ENCODE peak calls at places on chromosome X, in six cellular contexts. C is A549, R is epithelial cell of proximal tubule, Q is hepatocyte, L is AG09309, A is lung. V is an unnamed sample.

GRCh38 chrX:19446397-19446796 is 68.9 kb downstream of the MAP3K15 start:
- DNase-seq in Q (no peak), A (no peak), R (no peak), C (no peak), L (no peak), V (no peak)

GRCh38 chrX:103253608-103254007 is 1.3 kb downstream of the TCEAL8 start:
- DNase-seq in L (no peak), R (no peak), Q (no peak), C (no peak), A (no peak), V (no peak)

GRCh38 chrX:150625107-150625506 is 56.7 kb downstream of the MTM1 start:
- DNase-seq in R (no peak), C (no peak), L (no peak), A (no peak), Q (no peak), V (no peak)

GRCh38 chrX:70301716-70302115 is 11.8 kb downstream of the KIF4A start:
- DNase-seq in L (no peak), Q (no peak), C (no peak), R (no peak), A (no peak), V (no peak)

GRCh38 chrX:154748712-154749339 is 2.1 kb downstream of the GAB3 start:
- DNase-seq in C (peak; percentile 56), L (no peak), Q (peak; percentile 52), R (no peak), A (no peak), V (no peak)

GRCh38 chrX:134676440-134676839 is 18.2 kb upstream of the PLAC1 start:
- DNase-seq in L (no peak), A (no peak), Q (peak; percentile 16), C (peak; percentile 7), R (no peak), V (no peak)

GRCh38 chrX:150504399-150505186 is 63.8 kb upstream of the MTM1 start:
- DNase-seq in R (no peak), Q (no peak), C (no peak), A (no peak), L (no peak), V (no peak)

GRCh38 chrX:81537723-81538122 is 335.8 kb downstream of the SH3BGRL start:
- DNase-seq in L (no peak), R (no peak), A (no peak), Q (no peak), C (no peak), V (no peak)

GRCh38 chrX:133323450-133323849 is 91.8 kb downstream of the GPC4 start:
- DNase-seq in C (no peak), Q (peak; percentile 5), L (no peak), A (no peak), R (no peak), V (no peak)

GRCh38 chrX:50838820-50839600 is 25.0 kb upstream of the SHROOM4 start:
- DNase-seq in Q (no peak), L (no peak), A (no peak), R (no peak), C (no peak), V (no peak)

GRCh38 chrX:147846676-147847075 is 65.0 kb upstream of the FMR1 start:
- DNase-seq in R (no peak), L (no peak), Q (no peak), A (no peak), C (no peak), V (no peak)

GRCh38 chrX:39070009-39070408 is 268.8 kb downstream of the MID1IP1 start:
- DNase-seq in L (no peak), R (no peak), A (no peak), C (no peak), Q (no peak), V (no peak)

GRCh38 chrX:5051831-5052491 is 1176.7 kb downstream of the NLGN4X start:
- DNase-seq in A (peak; percentile 63), L (no peak), Q (peak; percentile 89), R (peak; percentile 89), C (peak; percentile 26), V (no peak)

GRCh38 chrX:48489296-48489695 is 13.3 kb downstream of the FTSJ1 start:
- DNase-seq in R (no peak), C (no peak), Q (no peak), A (no peak), L (no peak), V (no peak)

GRCh38 chrX:64265265-64265664 is 34.9 kb upstream of the ASB12 start:
- DNase-seq in A (no peak), Q (no peak), R (no peak), L (no peak), C (no peak), V (no peak)

GRCh38 chrX:38880460-38880859 is 79.2 kb downstream of the MID1IP1 start:
- DNase-seq in R (no peak), A (no peak), Q (peak; percentile 32), C (peak; percentile 1), L (no peak), V (no peak)

GRCh38 chrX:53724872-53725271 is 38.4 kb upstream of the HUWE1 start:
- DNase-seq in Q (no peak), R (no peak), C (no peak), L (no peak), A (no peak), V (no peak)

DNA sequence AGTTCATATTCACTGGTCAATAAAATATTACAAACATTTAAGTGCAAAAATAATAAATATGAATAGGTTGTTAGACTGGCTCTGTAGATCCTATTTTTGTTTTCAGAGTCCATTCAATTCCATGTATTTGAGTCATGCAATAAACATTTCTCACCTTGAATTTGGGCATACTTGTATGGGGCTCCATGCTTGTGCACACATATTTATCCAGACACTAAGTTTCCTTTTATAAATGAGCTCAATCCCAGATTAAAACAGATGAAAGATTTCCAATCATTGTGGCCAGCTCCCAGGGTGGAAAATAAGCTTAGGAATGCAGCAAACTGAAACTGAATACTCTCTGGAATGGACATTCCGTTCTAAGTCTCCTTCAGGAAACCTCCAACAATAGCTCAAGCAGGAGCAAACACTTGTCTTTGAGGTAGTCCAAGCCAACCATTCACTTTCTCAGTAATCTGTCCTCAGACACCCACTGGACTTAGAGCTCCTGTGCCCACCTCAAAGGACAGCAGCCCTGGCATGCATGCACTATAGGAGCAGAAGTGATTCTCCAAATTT is 16.4 kb downstream of the DMD start:
- DNase-seq in Q (no peak), R (no peak), C (no peak), L (no peak), A (no peak), V (no peak)
- H3K4me3 ChIP-seq in Q (no peak overlapping the region), R (no peak overlapping the region), C (no peak overlapping the region), L (no peak overlapping the region), A (no peak overlapping the region), V (no peak overlapping the region)

DNA sequence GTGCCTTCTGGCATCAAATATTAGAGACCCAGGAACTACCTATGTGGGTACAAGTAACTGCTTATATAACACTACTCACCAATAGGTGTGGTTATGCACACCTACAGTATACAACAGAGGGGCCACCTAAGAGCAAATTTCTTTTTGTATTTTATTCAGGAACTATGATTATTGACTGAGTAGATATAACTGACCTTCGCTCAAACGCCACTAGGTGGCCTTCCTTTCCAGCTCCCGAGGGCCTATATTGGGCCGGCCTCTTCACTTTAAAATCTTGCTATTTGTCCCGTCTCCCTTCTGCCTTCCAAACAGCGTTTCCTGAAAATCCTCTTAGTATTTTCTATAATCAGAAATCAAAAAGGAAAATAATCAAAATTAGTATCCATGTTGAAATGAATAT is 19.9 kb upstream of the PABPC5 start:
- DNase-seq in R (no peak), L (no peak), Q (peak; percentile 38), A (no peak), C (no peak), V (no peak)
- TF ChIP-seq CTCF in R (peak; percentile 24), L (peak; percentile 27), Q (peak; percentile 52), A (no peak), C (no peak), V (no peak)

DNA sequence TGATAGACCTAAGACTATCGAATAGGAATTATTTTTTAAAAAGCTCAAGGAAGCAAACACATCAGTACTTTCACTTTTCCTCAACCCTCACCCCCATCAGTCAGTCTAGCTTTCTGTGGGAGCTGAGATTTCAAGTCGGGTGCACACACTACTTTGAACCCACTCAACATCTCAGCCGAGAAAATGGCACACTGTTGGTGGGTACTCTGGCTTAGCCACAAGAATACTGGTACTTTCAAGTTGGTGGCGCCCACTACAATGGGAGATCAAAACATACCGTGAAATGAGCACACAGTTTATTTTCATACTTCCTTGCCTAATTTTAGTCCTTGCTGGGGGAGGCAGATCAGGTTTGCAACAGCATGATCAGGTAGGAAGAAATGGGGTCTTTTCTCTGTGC is 10.2 kb downstream of the CD40LG start:
- DNase-seq in Q (no peak), A (no peak), C (no peak), L (no peak), R (no peak), V (no peak)
- H3K4me3 ChIP-seq in Q (no peak overlapping the region), A (no peak overlapping the region), C (no peak overlapping the region), L (no peak overlapping the region), R (no peak overlapping the region), V (no peak overlapping the region)

DNA sequence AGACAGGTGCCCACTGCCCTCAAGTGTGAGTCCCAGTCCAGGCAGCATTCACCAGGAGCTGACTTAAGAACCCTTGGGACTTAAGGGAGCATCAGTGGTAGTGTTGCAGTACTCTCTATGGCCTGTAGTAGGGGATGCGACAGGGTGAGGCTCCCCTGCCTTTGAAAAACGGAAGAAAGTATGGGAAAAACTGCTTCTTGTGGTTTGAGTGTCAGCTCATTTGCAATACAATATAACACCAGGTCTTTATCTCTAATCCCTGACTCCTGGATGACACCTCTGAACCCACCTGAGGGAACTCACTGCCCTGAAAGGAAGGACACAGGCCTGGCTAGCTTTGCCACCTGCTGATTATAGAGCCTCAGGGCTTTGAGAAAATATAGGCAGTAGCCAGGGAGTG is 176.0 kb downstream of the SMARCA1 start:
- DNase-seq in C (no peak), L (no peak), R (no peak), Q (no peak), A (no peak), V (no peak)
- TF ChIP-seq CTCF in C (no peak), L (no peak), R (peak; percentile 10), Q (no peak), A (no peak), V (no peak)

GRCh38 chrX:724256-724655 is 93.7 kb downstream of the SHOX start:
- DNase-seq in Q (no peak), C (no peak), A (no peak), L (no peak), R (no peak), V (no peak)
- H3K4me3 ChIP-seq in Q (no peak overlapping the region), C (no peak overlapping the region), A (no peak overlapping the region), L (no peak overlapping the region), R (no peak overlapping the region), V (no peak overlapping the region)

GRCh38 chrX:71859637-71860036 is 51.0 kb upstream of the NHSL2 start:
- DNase-seq in C (no peak), A (peak; percentile 44), Q (peak; percentile 62), R (no peak), L (no peak), V (peak; percentile 4)
- TF ChIP-seq CTCF in C (peak; percentile 61), A (peak; percentile 33), Q (peak; percentile 61), R (peak; percentile 53), L (peak; percentile 62), V (peak; percentile 52)

V was measured in LNCaP clone FGC.